ENCODE peak calls at places on chromosomes 3 and 15, in four cellular contexts. G, O, W and H are unnamed samples.

GRCh38 chr3:194161181-194162045 is 25.5 kb downstream of the HES1 start:
- DNase-seq in G (no peak), O (no peak), W (peak; percentile 62), H (no peak)

GRCh38 chr15:64883997-64884511 is 27.6 kb upstream of the ANKDD1A start:
- DNase-seq in G (peak; percentile 79), O (no peak), W (no peak), H (no peak)

GRCh38 chr3:63945558-63946096 is 33.4 kb upstream of the SCAANT1 start:
- DNase-seq in G (no peak), O (no peak), W (peak; percentile 50), H (no peak)

GRCh38 chr15:61084944-61085367 is 144.1 kb downstream of the RORA start:
- DNase-seq in G (no peak), O (peak; percentile 5), W (no peak), H (no peak)

GRCh38 chr15:64426845-64427465 is 33.4 kb upstream of the ZNF609 start:
- DNase-seq in G (no peak), O (no peak), W (peak; percentile 12), H (no peak)

GRCh38 chr3:140351466-140351865 is 326.4 kb upstream of the TRIM42 start:
- DNase-seq in G (no peak), O (no peak), W (no peak), H (no peak)

GRCh38 chr15:36468746-36469145 is 110.7 kb upstream of the CDIN1 start:
- DNase-seq in G (no peak), O (no peak), W (no peak), H (no peak)

GRCh38 chr15:69729167-69729748 is 276.6 kb downstream of the RPLP1 start:
- DNase-seq in G (no peak), O (peak; percentile 41), W (no peak), H (peak; percentile 88)

GRCh38 chr15:98397411-98397810 is 250.9 kb upstream of the IGF1R start:
- DNase-seq in G (no peak), O (no peak), W (no peak), H (no peak)

GRCh38 chr3:184371570-184372018 is 6.4 kb downstream of the THPO start:
- DNase-seq in G (no peak), O (peak; percentile 89), W (peak; percentile 84), H (peak; percentile 77)

GRCh38 chr3:18153571-18154173 is 271.5 kb downstream of the SATB1 start:
- DNase-seq in G (no peak), O (no peak), W (no peak), H (no peak)

GRCh38 chr15:85412956-85413854 is 32.8 kb downstream of the AKAP13 start:
- DNase-seq in G (peak; percentile 96), O (no peak), W (peak; percentile 90), H (no peak)

GRCh38 chr3:193140381-193140780 is 100.6 kb upstream of the PLAAT1 start:
- DNase-seq in G (no peak), O (no peak), W (no peak), H (no peak)

GRCh38 chr3:182115328-182116045 is 403.8 kb downstream of the SOX2 start:
- DNase-seq in G (no peak), O (no peak), W (no peak), H (no peak)

GRCh38 chr3:134054881-134055280 is 25.2 kb upstream of the SLCO2A1 start:
- DNase-seq in G (no peak), O (no peak), W (no peak), H (no peak)

GRCh38 chr3:139123377-139124095 is 78.8 kb upstream of the PRR23C start:
- DNase-seq in G (no peak), O (no peak), W (no peak), H (no peak)

GRCh38 chr3:135887220-135887619 is 78.3 kb upstream of the PPP2R3A start:
- DNase-seq in G (no peak), O (no peak), W (no peak), H (no peak)

GRCh38 chr3:13007251-13007941 is 65.8 kb downstream of the IQSEC1 start:
- DNase-seq in G (no peak), O (peak; percentile 82), W (no peak), H (no peak)

DNA sequence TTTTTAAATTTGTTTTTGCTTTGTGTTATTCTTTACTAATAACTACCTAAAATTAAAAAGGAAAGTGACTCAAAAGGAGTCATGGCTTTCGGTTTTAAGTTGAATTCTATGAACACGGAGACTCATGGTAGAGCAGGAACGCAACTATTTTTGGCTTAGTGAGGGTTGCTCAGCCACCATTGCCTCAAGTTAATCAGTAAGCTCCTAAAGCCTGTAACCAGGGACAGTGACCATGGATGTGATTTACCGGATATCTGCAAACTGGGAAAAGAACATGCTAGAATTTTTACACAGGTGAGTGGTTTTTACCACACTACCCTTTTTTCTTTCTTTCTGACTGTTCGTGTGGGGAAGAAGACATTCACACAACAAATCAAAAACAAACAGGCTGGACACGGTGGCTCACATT is 11.8 kb downstream of the SLC12A8 start:
- DNase-seq in G (peak; percentile 85), O (no peak), W (peak; percentile 32), H (no peak)
- TF ChIP-seq CREB1 in G (no peak), O (no peak), W (no peak), H (no peak)

GRCh38 chr3:122178711-122179110 is 4.8 kb upstream of the CASR start:
- DNase-seq in G (no peak), O (no peak), W (no peak), H (no peak)
- TF ChIP-seq YY1 in G (no peak), O (no peak), W (no peak), H (no peak)

DNA sequence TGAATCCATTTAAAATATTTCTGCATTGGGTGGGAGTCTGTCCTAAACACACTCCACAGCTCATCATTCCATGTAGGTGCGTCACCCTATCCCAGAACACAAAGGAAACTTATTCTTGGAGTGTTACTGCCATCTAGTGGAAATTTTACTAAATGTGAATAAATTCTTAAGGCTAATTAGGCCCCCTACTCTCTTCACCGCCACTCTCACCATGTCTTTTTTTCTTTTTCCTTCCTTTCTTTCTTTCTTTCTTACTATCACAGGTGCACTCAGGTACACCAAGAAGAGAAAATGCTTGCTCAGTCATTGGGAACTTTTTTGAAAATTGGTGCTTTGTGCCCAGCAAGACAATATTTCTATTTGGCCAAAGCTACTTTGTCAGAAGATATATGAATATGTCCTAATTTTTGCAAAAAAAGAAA is 26.4 kb upstream of the ATP8B4 start:
- DNase-seq in G (peak; percentile 16), O (peak; percentile 79), W (peak; percentile 78), H (no peak)
- TF ChIP-seq HDAC2 in G (no peak), O (no peak), W (no peak), H (no peak)

DNA sequence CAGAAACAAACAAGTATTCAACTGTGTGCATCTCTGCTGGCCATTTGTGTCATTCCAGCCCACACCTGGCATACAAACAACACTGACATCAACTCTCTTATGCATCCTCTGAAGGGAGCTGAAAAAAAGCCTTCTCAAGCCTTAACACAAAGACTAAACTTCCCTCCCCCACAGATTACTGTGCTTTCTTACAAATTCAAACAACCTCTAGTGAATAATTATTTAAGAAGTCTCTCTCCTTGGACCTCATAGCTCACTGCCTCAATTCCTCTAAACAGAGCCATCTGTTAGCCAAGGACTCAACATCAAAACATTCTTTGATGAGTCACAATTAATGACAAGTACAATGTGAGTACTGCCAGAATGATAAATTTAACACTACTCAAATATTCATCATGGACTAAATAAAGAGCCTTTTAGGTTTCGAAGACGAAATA is 132.1 kb downstream of the WDR76 start:
- DNase-seq in G (no peak), O (no peak), W (no peak), H (no peak)
- TF ChIP-seq CREB1 in G (no peak), O (no peak), W (no peak), H (no peak)

DNA sequence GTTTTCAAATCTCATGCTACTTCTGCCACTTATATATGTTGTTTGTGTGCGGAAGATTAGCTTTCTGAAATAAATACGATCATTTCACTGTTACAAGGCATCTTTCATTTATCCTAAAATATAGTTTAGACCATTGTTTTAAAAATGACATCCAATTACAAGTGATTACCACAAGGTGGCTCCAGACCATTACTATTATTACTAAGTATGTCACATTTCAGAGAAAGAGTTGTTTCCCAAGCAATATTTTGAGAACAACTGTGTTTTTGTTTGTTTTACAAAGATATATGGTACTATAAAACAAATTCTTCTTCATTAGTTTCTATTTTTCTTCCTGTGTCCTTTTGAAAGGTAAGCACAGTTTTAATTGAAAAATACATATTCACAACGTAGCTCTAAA is 136.0 kb upstream of the RAP2B start:
- DNase-seq in G (no peak), O (peak; percentile 62), W (peak; percentile 23), H (no peak)
- TF ChIP-seq YY1 in G (no peak), O (no peak), W (no peak), H (no peak)

GRCh38 chr15:82709421-82710207 is at the start of gene AP3B2:
- DNase-seq in G (no peak), O (peak; percentile 82), W (peak; percentile 16), H (peak; percentile 83)
- TF ChIP-seq HDAC2 in G (no peak), O (no peak), W (peak; percentile 39), H (no peak)

GRCh38 chr3:108914774-108915641 is 38.7 kb downstream of the GUCA1C start:
- DNase-seq in G (peak; percentile 19), O (peak; percentile 57), W (peak; percentile 61), H (peak; percentile 21)

GRCh38 chr3:108918866-108919265 is 34.8 kb downstream of the GUCA1C start:
- DNase-seq in G (no peak), O (no peak), W (no peak), H (no peak)
- TF ChIP-seq CREB1 in G (no peak), O (no peak), W (no peak), H (no peak)